ENCODE peak calls at places on chromosomes 12 and 14, in six cellular contexts. U is foreskin fibroblast; G is activated naive CD4-positive, alpha-beta T cell; L is Peyer's patch; Y is heart right ventricle; X is stimulated activated CD8-positive, alpha-beta memory T cell treated with anti-CD3 and anti-CD28 coated beads, Interleukin-4, amount 100 ng/mL, for 4 hours. Q is an unnamed sample.
A peak's percentile ranks its signal among the peaks of the same experiment; 100 is the strongest.

GRCh38 chr12:42326466-42327226 is 679 bp downstream of the PPHLN1 start:
- DNase-seq in U (peak; percentile 50), G (no peak), L (no peak), Y (no peak), X (no peak), Q (no peak)

GRCh38 chr14:105026033-105026785 is 5.3 kb upstream of the CDCA4 start:
- DNase-seq in U (peak; percentile 69), G (no peak), L (no peak), Y (no peak), X (no peak), Q (no peak)

GRCh38 chr14:39181693-39182047 is 6.6 kb downstream of the PNN start:
- DNase-seq in U (no peak), G (no peak), L (no peak), Y (no peak), X (no peak), Q (no peak)

GRCh38 chr14:100027771-100028490 is 37.3 kb upstream of the EVL start:
- DNase-seq in U (no peak), G (no peak), L (no peak), Y (no peak), X (no peak), Q (no peak)

GRCh38 chr12:92063641-92064040 is 82.0 kb downstream of the BTG1 start:
- DNase-seq in U (peak; percentile 59), G (no peak), L (no peak), Y (no peak), X (no peak), Q (no peak)

GRCh38 chr14:22650960-22651521 is 6.9 kb upstream of the OR6J1 start:
- DNase-seq in U (peak; percentile 38), G (no peak), L (no peak), Y (no peak), X (no peak), Q (no peak)

GRCh38 chr12:99959549-99960170 is 25.1 kb downstream of the ANKS1B start:
- DNase-seq in U (peak; percentile 55), G (no peak), L (no peak), Y (no peak), X (no peak), Q (no peak)

GRCh38 chr14:24982472-24983155 is 67.3 kb downstream of the STXBP6 start:
- DNase-seq in U (peak; percentile 70), G (no peak), L (no peak), Y (no peak), X (no peak), Q (no peak)

GRCh38 chr12:132385375-132385774 is 56.0 kb upstream of the GALNT9 start:
- DNase-seq in U (no peak), G (no peak), L (no peak), Y (no peak), X (no peak), Q (no peak)

GRCh38 chr12:55933158-55933798 is 2.3 kb downstream of the DGKA start:
- DNase-seq in U (peak; percentile 76), G (no peak), L (peak; percentile 66), Y (no peak), X (no peak), Q (no peak)

GRCh38 chr12:41452838-41453237 is 264.7 kb downstream of the PDZRN4 start:
- DNase-seq in U (no peak), G (no peak), L (no peak), Y (no peak), X (no peak), Q (no peak)

GRCh38 chr12:65886996-65887395 is 62.7 kb downstream of the HMGA2 start:
- DNase-seq in U (peak; percentile 63), G (no peak), L (no peak), Y (no peak), X (no peak), Q (no peak)

GRCh38 chr14:69711065-69711464 is 55.9 kb upstream of the SRSF5 start:
- DNase-seq in U (peak; percentile 41), G (no peak), L (peak; percentile 74), Y (peak; percentile 84), X (no peak), Q (no peak)

GRCh38 chr12:25950329-25951115 is 8.0 kb upstream of the RASSF8 start:
- DNase-seq in U (peak; percentile 45), G (no peak), L (no peak), Y (no peak), X (no peak), Q (no peak)

GRCh38 chr12:111409403-111410228 is 3.9 kb downstream of the SH2B3 start:
- DNase-seq in U (peak; percentile 91), G (no peak), L (no peak), Y (peak; percentile 83), X (no peak), Q (no peak)

GRCh38 chr12:51071663-51072062 is 11.7 kb downstream of the CSRNP2 start:
- DNase-seq in U (peak; percentile 22), G (no peak), L (no peak), Y (no peak), X (no peak), Q (no peak)

GRCh38 chr12:92597118-92597517 is 105.7 kb upstream of the PLEKHG7 start:
- DNase-seq in U (no peak), G (no peak), L (no peak), Y (no peak), X (no peak), Q (no peak)

Q was measured in NCI-H1930.